ENCODE peak calls at places on chromosomes 1 and 21, in six cellular contexts. P is epithelial cell of proximal tubule, V is tibial nerve, Z is cardiac fibroblast, U is bronchial epithelial cell, T is upper lobe of right lung. A is an unnamed sample.

GRCh38 chr1:72281637-72282270 is 585 bp downstream of the NEGR1 start:
- DNase-seq in P (peak), V (peak), Z (no peak), U (no peak), T (no peak), A (peak)

GRCh38 chr1:116920211-116920610 is 10.5 kb downstream of the PTGFRN start:
- DNase-seq in P (no peak), V (no peak), Z (no peak), U (peak), T (no peak), A (no peak)

GRCh38 chr1:157272899-157273774 is 134.9 kb upstream of the ETV3 start:
- DNase-seq in P (no peak), V (no peak), Z (no peak), U (no peak), T (no peak), A (no peak)

GRCh38 chr1:46181343-46182260 is 5.3 kb upstream of the P3R3URF start:
- DNase-seq in P (no peak), V (no peak), Z (peak), U (peak), T (no peak), A (peak)

GRCh38 chr1:184146202-184146601 is 94.7 kb downstream of the TSEN15 start:
- DNase-seq in P (no peak), V (no peak), Z (no peak), U (no peak), T (no peak), A (no peak)

GRCh38 chr1:19769211-19769932 is 30.3 kb downstream of the TMCO4 start:
- DNase-seq in P (no peak), V (no peak), Z (no peak), U (no peak), T (no peak), A (no peak)

GRCh38 chr1:174398246-174398645 is 49.5 kb upstream of the GPR52 start:
- DNase-seq in P (no peak), V (no peak), Z (peak), U (no peak), T (no peak), A (no peak)

GRCh38 chr21:39315603-39316002 is 2.2 kb upstream of the BRWD1 start:
- DNase-seq in P (no peak), V (no peak), Z (no peak), U (no peak), T (no peak), A (no peak)

GRCh38 chr1:53943090-53943489 is 2.4 kb downstream of the IFT25 start:
- DNase-seq in P (no peak), V (no peak), Z (no peak), U (no peak), T (no peak), A (no peak)

GRCh38 chr1:54499097-54500029 is 48.7 kb upstream of the ACOT11 start:
- DNase-seq in P (no peak), V (no peak), Z (peak), U (peak), T (no peak), A (peak)

GRCh38 chr1:87432685-87433084 is 104.0 kb downstream of the LMO4 start:
- DNase-seq in P (no peak), V (no peak), Z (no peak), U (no peak), T (no peak), A (no peak)

GRCh38 chr1:112960381-112960780 is 4.4 kb upstream of the SLC16A1 start:
- DNase-seq in P (no peak), V (no peak), Z (no peak), U (no peak), T (no peak), A (no peak)

GRCh38 chr1:160993544-160993943 is 27.4 kb downstream of the F11R start:
- DNase-seq in P (no peak), V (no peak), Z (peak), U (no peak), T (no peak), A (peak)

GRCh38 chr1:85230305-85230977 is 29.0 kb downstream of the C1orf52 start:
- DNase-seq in P (no peak), V (no peak), Z (no peak), U (no peak), T (no peak), A (no peak)

GRCh38 chr1:62989497-62989896 is 205.6 kb downstream of the ATG4C start:
- DNase-seq in P (no peak), V (no peak), Z (no peak), U (no peak), T (no peak), A (no peak)

GRCh38 chr1:58939146-58939545 is 155.3 kb upstream of the JUN start:
- DNase-seq in P (no peak), V (no peak), Z (no peak), U (peak), T (no peak), A (no peak)

GRCh38 chr1:168613038-168613451 is 36.6 kb downstream of the XCL1 start:
- DNase-seq in P (no peak), V (no peak), Z (no peak), U (no peak), T (no peak), A (no peak)

GRCh38 chr1:110187139-110187890 is 22.8 kb upstream of the KCNC4 start:
- DNase-seq in P (no peak), V (no peak), Z (peak), U (no peak), T (no peak), A (peak)

GRCh38 chr1:178052650-178053461 is 41.0 kb upstream of the RASAL2 start:
- DNase-seq in P (no peak), V (no peak), Z (peak), U (peak), T (no peak), A (peak)

GRCh38 chr1:183443025-183443424 is 24.8 kb upstream of the NMNAT2 start:
- DNase-seq in P (no peak), V (no peak), Z (no peak), U (no peak), T (no peak), A (peak)

GRCh38 chr1:203711251-203712007 is 53.6 kb upstream of the LAX1 start:
- DNase-seq in P (no peak), V (no peak), Z (no peak), U (no peak), T (no peak), A (no peak)

GRCh38 chr1:95916616-95917015 is 682.6 kb downstream of the RWDD3 start:
- DNase-seq in P (no peak), V (no peak), Z (peak), U (peak), T (no peak), A (peak)
- TF ChIP-seq CTCF in P (peak), V (no peak), Z (peak), U (peak), T (no peak), A (peak)

GRCh38 chr1:202248861-202249260 is 55.3 kb downstream of the LGR6 start:
- DNase-seq in P (no peak), V (no peak), Z (no peak), U (no peak), T (no peak), A (no peak)

GRCh38 chr1:202245391-202245790 is 51.8 kb downstream of the LGR6 start:
- DNase-seq in P (no peak), V (no peak), Z (no peak), U (no peak), T (no peak), A (no peak)

GRCh38 chr1:202244841-202245261 is 51.3 kb downstream of the LGR6 start:
- DNase-seq in P (no peak), V (no peak), Z (no peak), U (no peak), T (no peak), A (no peak)

GRCh38 chr1:202247837-202248795 is 54.5 kb downstream of the LGR6 start:
- DNase-seq in P (no peak), V (no peak), Z (no peak), U (no peak), T (no peak), A (no peak)

DNA sequence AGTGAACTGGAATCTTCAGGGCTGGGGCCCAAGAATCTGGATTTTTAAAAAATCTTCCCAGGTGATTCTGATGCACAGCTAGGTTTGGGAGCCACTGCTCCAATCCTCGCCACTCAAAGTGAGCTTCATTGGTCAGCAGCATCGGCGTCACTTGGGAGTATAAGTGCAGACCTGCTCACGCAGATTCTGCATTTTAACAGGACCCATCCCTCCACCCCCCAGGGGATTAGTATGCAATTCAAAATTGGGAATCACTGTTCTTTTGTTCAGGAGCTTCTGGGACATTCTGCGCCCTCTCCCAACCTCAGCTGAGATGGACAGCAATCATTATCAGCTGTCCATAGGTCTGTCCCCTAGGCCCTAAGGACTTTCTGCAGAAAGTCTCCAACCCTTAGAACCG is 53.5 kb downstream of the LGR6 start:
- DNase-seq in P (no peak), V (no peak), Z (no peak), U (no peak), T (no peak), A (no peak)
- H3K4me3 ChIP-seq in P (no peak), V (no peak), Z (no peak), U (no peak), T (no peak), A (no peak)

DNA sequence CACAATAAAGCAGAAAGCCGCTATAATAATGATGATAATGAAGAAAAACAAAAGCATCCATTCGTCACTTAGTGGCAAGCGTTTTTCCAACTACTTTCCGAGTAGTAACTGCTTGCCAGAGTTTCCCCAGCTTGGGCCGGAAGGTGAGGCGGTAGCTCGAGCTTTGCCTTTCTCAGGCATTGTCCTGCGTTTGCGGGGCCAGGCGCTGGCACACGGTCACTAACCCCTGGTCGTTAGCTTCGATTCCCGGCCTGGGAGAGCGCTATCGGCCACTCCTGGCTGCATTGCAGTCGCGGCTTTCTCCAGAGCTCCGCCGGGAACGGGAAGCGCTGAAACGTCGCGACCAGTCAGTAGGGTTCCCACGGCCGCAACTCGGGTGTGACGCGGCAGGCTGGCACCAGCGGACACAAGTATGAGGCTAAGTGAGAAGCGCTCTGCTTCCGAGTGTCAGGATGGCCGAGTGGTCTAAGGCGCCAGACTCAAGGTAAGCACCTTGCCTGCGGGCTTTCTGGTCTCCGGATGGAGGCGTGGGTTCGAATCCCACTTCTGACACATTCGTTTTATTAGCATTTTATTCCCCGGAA is 14.6 kb upstream of the ZNF692 start:
- DNase-seq in P (peak), V (peak), Z (peak), U (peak), T (peak), A (peak)
- TF ChIP-seq CTCF in P (no peak), V (no peak), Z (no peak), U (no peak), T (no peak), A (no peak)

DNA sequence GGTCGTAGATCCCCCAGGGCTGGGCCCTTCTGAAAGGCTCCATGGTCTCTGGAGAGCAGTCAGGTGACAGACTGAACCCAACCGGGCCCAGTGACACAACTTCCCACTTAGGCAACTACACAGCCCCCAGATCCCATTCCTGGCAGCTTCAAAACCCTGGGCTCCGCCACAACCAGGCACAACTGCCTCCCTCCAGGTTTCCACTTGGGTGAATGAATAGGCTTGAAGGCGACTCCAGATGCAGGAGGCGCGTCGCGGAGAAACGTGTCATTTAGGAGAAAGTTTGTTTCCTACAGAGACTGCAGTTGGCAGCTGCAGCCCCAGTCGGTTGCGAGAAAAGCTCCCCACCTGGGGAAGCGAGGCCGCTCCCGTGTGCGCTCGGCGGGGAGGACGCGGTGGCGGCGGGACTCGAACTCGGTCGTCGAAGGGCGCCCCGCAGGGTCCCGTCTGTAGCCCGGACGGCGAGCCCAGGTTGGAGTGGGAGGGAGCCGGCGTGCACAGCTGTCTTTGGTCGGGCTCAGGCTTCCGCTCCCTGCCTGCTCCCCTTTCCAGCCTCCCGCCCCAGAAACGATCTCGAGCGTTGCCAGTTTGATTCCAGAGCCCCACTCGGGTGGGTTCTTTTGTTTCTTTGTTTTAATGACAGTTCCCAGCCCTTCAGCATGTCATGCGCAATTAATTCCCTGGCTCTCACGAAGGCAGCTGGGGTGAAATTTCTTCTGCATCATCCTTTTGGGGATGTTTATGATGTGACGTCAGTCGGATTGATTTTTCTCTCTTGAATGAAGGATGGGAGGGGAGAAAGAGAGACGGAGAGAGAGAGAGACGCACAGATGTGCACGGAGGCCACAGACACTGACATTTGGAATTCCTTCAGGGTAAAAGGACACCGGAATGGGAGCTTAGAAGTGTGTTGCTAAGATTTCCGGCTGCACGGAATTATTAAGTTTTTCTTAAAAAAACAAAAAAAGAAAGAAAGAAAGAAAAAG is 862 bp upstream of the SGIP1 start:
- DNase-seq in P (peak), V (no peak), Z (peak), U (peak), T (peak), A (peak)
- H3K4me3 ChIP-seq in P (peak), V (peak), Z (peak), U (peak), T (peak), A (peak)

GRCh38 chr1:215081566-215082531 is 688 bp upstream of the KCNK2 start:
- DNase-seq in P (no peak), V (no peak), Z (no peak), U (no peak), T (no peak), A (peak)

GRCh38 chr1:215071078-215071477 is 11.5 kb upstream of the KCNK2 start:
- DNase-seq in P (no peak), V (no peak), Z (no peak), U (no peak), T (no peak), A (no peak)

GRCh38 chr1:215079456-215079855 is 3.1 kb upstream of the KCNK2 start:
- DNase-seq in P (no peak), V (no peak), Z (no peak), U (no peak), T (no peak), A (peak)

GRCh38 chr1:215076312-215076711 is 6.2 kb upstream of the KCNK2 start:
- DNase-seq in P (peak), V (no peak), Z (peak), U (peak), T (no peak), A (peak)
- TF ChIP-seq CTCF in P (peak), V (no peak), Z (peak), U (peak), T (no peak), A (peak)

DNA sequence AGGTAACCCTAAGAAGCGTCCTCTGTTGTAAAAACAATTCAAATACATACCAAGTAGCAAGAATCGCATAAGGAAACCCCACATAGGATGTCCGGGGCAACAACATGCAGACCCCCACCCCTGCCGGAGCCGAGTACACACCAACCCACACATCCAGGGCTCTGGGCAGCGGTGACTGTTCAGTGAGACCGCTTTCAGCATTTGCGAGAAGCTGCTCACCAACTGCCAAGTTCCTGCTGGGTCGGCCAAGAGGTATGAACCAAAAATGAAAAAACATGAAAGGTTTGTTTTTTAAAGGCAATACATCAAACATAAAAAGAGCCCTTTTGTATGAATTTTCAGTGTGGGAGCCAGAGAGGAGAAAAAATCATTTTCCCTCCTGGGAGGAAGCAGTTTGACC is 92.2 kb downstream of the SIM2 start:
- DNase-seq in P (no peak), V (no peak), Z (no peak), U (no peak), T (no peak), A (no peak)
- H3K4me3 ChIP-seq in P (no peak), V (no peak), Z (no peak), U (no peak), T (no peak), A (no peak)